ENCODE peak calls at places on chromosomes 6 and 20, in ten cellular contexts. Q, J, M, A, E, R, Z, W, I and V are unnamed samples.

GRCh38 chr6:17672064-17672718 is 34.5 kb downstream of the NUP153 start:
- DNase-seq in Q (no peak), J (no peak), M (no peak), A (no peak), E (no peak), R (no peak), Z (no peak), W (no peak), I (no peak), V (no peak)

GRCh38 chr6:43668151-43669028 is 19.2 kb downstream of the MRPS18A start:
- DNase-seq in Q (no peak), J (peak), M (peak), A (peak), E (no peak), R (no peak), Z (peak), W (no peak), I (peak), V (peak)

GRCh38 chr20:61332016-61332975 is 80.2 kb downstream of the CDH4 start:
- DNase-seq in Q (no peak), J (no peak), M (no peak), A (no peak), E (no peak), R (no peak), Z (no peak), W (no peak), I (no peak), V (no peak)

GRCh38 chr6:14596410-14596809 is 478.8 kb downstream of the CD83 start:
- DNase-seq in Q (no peak), J (no peak), M (peak), A (no peak), E (no peak), R (no peak), Z (peak), W (no peak), I (peak), V (no peak)

GRCh38 chr6:45436544-45437440 is 59.1 kb upstream of the SUPT3H start:
- DNase-seq in Q (no peak), J (no peak), M (peak), A (peak), E (no peak), R (no peak), Z (peak), W (no peak), I (peak), V (no peak)

GRCh38 chr6:25436760-25437159 is 157.6 kb downstream of the CARMIL1 start:
- DNase-seq in Q (no peak), J (no peak), M (no peak), A (no peak), E (no peak), R (no peak), Z (no peak), W (no peak), I (no peak), V (no peak)

GRCh38 chr6:105985816-105986632 is 100.1 kb upstream of the PRDM1 start:
- DNase-seq in Q (no peak), J (no peak), M (no peak), A (no peak), E (no peak), R (no peak), Z (no peak), W (no peak), I (no peak), V (no peak)

GRCh38 chr20:63955281-63955845 is 853 bp downstream of the UCKL1 start:
- DNase-seq in Q (peak), J (peak), M (peak), A (peak), E (no peak), R (no peak), Z (peak), W (no peak), I (no peak), V (peak)

GRCh38 chr20:25623225-25623735 is 534 bp downstream of the NANP start:
- DNase-seq in Q (peak), J (peak), M (peak), A (peak), E (peak), R (peak), Z (peak), W (no peak), I (no peak), V (peak)

GRCh38 chr20:46350201-46350985 is 42.1 kb upstream of the CDH22 start:
- DNase-seq in Q (no peak), J (peak), M (no peak), A (peak), E (peak), R (no peak), Z (peak), W (no peak), I (peak), V (no peak)